ENCODE peak calls at places on chromosomes 12 and 14, in four cellular contexts. A is CD4-positive, alpha-beta T cell; V is esophagus squamous epithelium; L is thoracic aorta. K is an unnamed sample. For H3K9me3, the result is how much of the 10 kb centered on the place peaks cover.

GRCh38 chr14:31277085-31277484 is 69.5 kb upstream of the HECTD1 start:
- DNase-seq in A (no peak), V (no peak), L (no peak), K (no peak)

GRCh38 chr12:105205322-105206048 is 30.5 kb downstream of the APPL2 start:
- DNase-seq in A (no peak), V (no peak), L (no peak), K (no peak)

GRCh38 chr12:92065018-92065499 is 80.6 kb downstream of the BTG1 start:
- DNase-seq in A (peak), V (no peak), L (no peak), K (peak)

GRCh38 chr12:24661657-24662096 is 287.2 kb downstream of the BCAT1 start:
- DNase-seq in A (no peak), V (no peak), L (no peak), K (no peak)

GRCh38 chr14:65169351-65169750 is 67.0 kb upstream of the MAX start:
- DNase-seq in A (no peak), V (no peak), L (no peak), K (no peak)

GRCh38 chr12:64390275-64390851 is at the start of gene C12orf56:
- DNase-seq in A (no peak), V (no peak), L (no peak), K (no peak)

GRCh38 chr12:46209165-46209564 is 59.7 kb downstream of the SLC38A1 start:
- DNase-seq in A (no peak), V (no peak), L (no peak), K (no peak)

GRCh38 chr14:31261859-31262739 is 54.5 kb upstream of the HECTD1 start:
- DNase-seq in A (no peak), V (no peak), L (no peak), K (no peak)

GRCh38 chr12:116736962-116737773 is 701 bp downstream of the SPRING1 start:
- DNase-seq in A (no peak), V (no peak), L (no peak), K (no peak)

GRCh38 chr14:43341921-43342320 is 1165.2 kb downstream of the FSCB start:
- DNase-seq in A (no peak), V (no peak), L (no peak), K (no peak)

GRCh38 chr12:114904254-114905003 is 220.5 kb upstream of the TBX3 start:
- DNase-seq in A (no peak), V (no peak), L (no peak), K (no peak)

DNA sequence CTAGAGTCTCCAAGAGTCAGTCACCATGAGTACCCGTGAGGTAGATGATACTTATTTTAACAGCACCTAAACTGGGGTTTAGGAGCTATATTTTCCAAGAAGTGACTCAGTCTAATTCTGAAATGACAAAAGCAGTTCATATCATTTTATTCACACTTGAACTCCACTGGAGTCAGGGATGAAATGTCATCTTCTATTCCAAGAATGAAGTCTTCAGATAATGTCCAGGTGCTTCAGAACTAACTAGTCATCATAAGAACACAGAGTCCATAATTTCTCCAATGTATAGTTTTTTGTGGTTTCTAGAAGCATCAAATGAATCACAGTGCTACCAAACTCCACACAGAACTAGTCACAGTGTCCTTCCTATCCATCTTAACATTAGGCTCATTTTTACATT is 13.3 kb downstream of the DNM1L start:
- DNase-seq in A (no peak), V (no peak), L (no peak), K (no peak)
- H3K9me3 ChIP-seq in A (under half), V (under half), L (under half), K (under half)

GRCh38 chr14:79356040-79356439 is 855.3 kb downstream of the DIO2 start:
- DNase-seq in A (no peak), V (no peak), L (no peak), K (no peak)
- H3K9me3 ChIP-seq in A (under half), V (under half), L (under half), K (under half)

DNA sequence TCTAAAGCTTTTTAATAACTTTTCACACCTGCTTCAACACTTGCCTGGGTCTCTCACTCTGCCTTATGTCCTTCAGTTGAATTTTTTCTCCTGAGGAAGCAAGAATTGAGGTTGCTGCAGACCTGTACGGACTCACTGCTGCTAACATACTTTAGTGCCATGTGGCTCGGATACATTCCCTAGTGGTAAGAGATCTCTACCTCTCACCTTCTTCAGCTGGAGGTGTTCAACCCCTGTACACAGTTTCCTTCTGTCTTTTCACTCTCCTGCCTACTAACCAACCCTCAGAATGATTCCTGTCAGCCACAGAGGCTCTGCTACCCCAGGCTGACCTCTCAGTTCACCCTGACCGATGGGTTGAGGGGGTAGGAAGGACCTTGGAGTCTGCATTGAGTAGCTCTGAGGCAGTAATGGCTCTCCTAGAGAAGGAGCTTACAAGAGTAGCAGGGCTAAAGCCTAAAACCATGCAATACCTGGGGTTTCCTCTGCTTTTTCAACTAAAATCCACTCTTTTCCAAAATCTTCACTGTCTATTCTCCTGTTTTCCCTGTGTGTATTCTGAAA is 14.2 kb upstream of the DHRS2 start:
- DNase-seq in A (no peak), V (no peak), L (no peak), K (no peak)
- H3K9me3 ChIP-seq in A (under half), V (under half), L (under half), K (under half)

DNA sequence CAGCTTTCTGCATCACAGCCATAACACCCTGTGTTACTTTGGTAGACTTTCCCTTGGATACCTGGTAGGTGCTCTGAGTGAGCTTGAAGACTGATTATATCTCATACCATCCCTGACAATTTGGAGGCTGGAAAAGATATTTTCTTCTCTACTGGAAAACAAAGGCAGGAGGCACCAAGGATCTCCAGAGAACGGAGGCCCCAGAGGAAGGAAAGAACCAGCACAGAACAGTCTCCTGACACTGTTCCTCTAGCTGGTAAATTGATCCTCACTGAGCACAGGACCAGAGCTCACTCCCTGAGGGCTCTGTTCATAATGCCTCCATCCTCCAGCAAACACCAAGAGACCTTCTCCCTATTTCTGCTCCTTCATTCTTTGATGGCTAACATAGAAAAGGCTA is at the start of gene OR11G2:
- DNase-seq in A (no peak), V (no peak), L (no peak), K (no peak)
- H3K9me3 ChIP-seq in A (under half), V (under half), L (under half), K (under half)

GRCh38 chr14:97539389-97539786 is 742.2 kb downstream of the VRK1 start:
- DNase-seq in A (no peak), V (no peak), L (no peak), K (no peak)
- H3K9me3 ChIP-seq in A (under half), V (under half), L (under half), K (under half)

GRCh38 chr12:28209782-28210181 is 19.5 kb downstream of the CCDC91 start:
- DNase-seq in A (no peak), V (no peak), L (no peak), K (no peak)
- H3K9me3 ChIP-seq in A (under half), V (under half), L (under half), K (under half)

DNA sequence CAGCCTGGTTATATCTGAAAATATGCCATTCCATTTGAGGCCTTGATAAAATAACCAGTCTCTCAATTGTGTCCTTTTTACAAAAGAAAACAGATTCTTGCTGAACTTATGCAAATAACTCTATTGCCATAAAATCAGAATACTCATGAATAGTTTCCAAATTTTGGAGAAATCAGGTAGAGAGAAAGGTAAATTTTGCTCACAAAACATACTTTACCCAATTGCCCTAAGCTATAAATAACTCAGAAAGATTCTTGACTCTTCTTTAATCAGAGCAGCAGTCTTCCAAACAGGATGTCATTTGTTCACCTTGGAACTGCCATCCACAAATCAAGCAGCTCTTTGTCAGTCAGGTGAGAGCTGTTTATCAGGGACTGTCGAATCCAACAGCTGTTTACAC is 12.6 kb downstream of the ZNF26 start:
- DNase-seq in A (no peak), V (no peak), L (no peak), K (no peak)
- H3K9me3 ChIP-seq in A (half or more), V (under half), L (half or more), K (under half)

GRCh38 chr12:34108967-34109366 is 86.7 kb downstream of the ALG10 start:
- DNase-seq in A (no peak), V (no peak), L (no peak), K (no peak)
- H3K9me3 ChIP-seq in A (under half), V (under half), L (under half), K (under half)

GRCh38 chr12:73361156-73361866 is 1089.1 kb downstream of the TRHDE start:
- DNase-seq in A (no peak), V (no peak), L (no peak), K (no peak)
- H3K9me3 ChIP-seq in A (under half), V (under half), L (under half), K (under half)

DNA sequence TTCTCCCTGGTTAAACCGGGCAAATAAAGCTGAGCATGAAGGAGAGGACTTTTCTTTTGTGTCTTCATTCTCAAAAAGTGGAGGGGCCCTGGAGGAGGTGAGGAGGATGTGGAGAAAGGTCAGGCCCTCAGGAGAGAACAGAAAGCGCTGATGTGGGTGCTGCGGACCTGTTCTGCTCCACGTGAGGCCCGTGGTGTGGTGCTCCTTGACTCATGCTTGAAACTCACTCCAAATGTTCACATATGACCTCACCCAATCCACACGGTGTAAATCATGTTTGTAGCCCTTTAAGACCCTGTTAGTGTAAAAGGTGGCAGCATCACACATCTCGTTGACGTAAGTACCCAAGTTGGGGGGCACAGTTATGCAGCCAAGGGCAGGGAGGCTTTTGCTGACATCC is 126.2 kb downstream of the FOXN3 start:
- DNase-seq in A (no peak), V (no peak), L (no peak), K (no peak)
- H3K9me3 ChIP-seq in A (under half), V (under half), L (under half), K (under half)